ENCODE peak calls at places on chromosomes 7 and 10, in seven cellular contexts. One of them, this sample, is unnamed.
A peak's percentile ranks its signal among the peaks of the same experiment; 100 is the strongest.

GRCh38 chr10:131174211-131174565 is 137.3 kb downstream of the TCERG1L start:
- DNase-seq in ovary: no peak
- DNase-seq in transverse colon: no peak
- DNase-seq in tibial nerve: no peak
- DNase-seq in suprapubic skin: no peak
- DNase-seq in stomach: no peak
- DNase-seq in GM12878: no peak
- DNase-seq in this sample: peak; percentile 54

GRCh38 chr10:3977761-3978160 is 192.8 kb upstream of the KLF6 start:
- DNase-seq in ovary: no peak
- DNase-seq in transverse colon: no peak
- DNase-seq in tibial nerve: no peak
- DNase-seq in suprapubic skin: no peak
- DNase-seq in stomach: no peak
- DNase-seq in GM12878: no peak
- DNase-seq in this sample: no peak

GRCh38 chr7:151776876-151777510 is 99.9 kb downstream of the PRKAG2 start:
- DNase-seq in ovary: peak; percentile 13
- DNase-seq in transverse colon: no peak
- DNase-seq in tibial nerve: no peak
- DNase-seq in suprapubic skin: peak; percentile 46
- DNase-seq in stomach: no peak
- DNase-seq in GM12878: no peak
- DNase-seq in this sample: no peak

GRCh38 chr7:84629640-84630318 is 435.2 kb upstream of the SEMA3A start:
- DNase-seq in ovary: no peak
- DNase-seq in transverse colon: no peak
- DNase-seq in tibial nerve: no peak
- DNase-seq in suprapubic skin: no peak
- DNase-seq in stomach: no peak
- DNase-seq in GM12878: no peak
- DNase-seq in this sample: no peak

GRCh38 chr10:15808204-15808797 is 52.0 kb downstream of the MINDY3 start:
- DNase-seq in ovary: no peak
- DNase-seq in transverse colon: no peak
- DNase-seq in tibial nerve: no peak
- DNase-seq in suprapubic skin: no peak
- DNase-seq in stomach: no peak
- DNase-seq in GM12878: no peak
- DNase-seq in this sample: no peak

GRCh38 chr10:103544657-103545310 is 51.3 kb downstream of the NEURL1 start:
- DNase-seq in ovary: no peak
- DNase-seq in transverse colon: no peak
- DNase-seq in tibial nerve: no peak
- DNase-seq in suprapubic skin: peak; percentile 28
- DNase-seq in stomach: no peak
- DNase-seq in GM12878: no peak
- DNase-seq in this sample: no peak

GRCh38 chr10:122055252-122055651 is 66.3 kb downstream of the TACC2 start:
- DNase-seq in ovary: no peak
- DNase-seq in transverse colon: no peak
- DNase-seq in tibial nerve: no peak
- DNase-seq in suprapubic skin: no peak
- DNase-seq in stomach: no peak
- DNase-seq in GM12878: no peak
- DNase-seq in this sample: peak; percentile 8

GRCh38 chr10:3465406-3465891 is 292.9 kb upstream of the PITRM1 start:
- DNase-seq in ovary: no peak
- DNase-seq in transverse colon: peak; percentile 59
- DNase-seq in tibial nerve: no peak
- DNase-seq in suprapubic skin: no peak
- DNase-seq in stomach: no peak
- DNase-seq in GM12878: no peak
- DNase-seq in this sample: no peak

GRCh38 chr10:117563780-117564179 is 21.2 kb downstream of the EMX2 start:
- DNase-seq in ovary: no peak
- DNase-seq in transverse colon: no peak
- DNase-seq in tibial nerve: no peak
- DNase-seq in suprapubic skin: no peak
- DNase-seq in stomach: no peak
- DNase-seq in GM12878: no peak
- DNase-seq in this sample: no peak

GRCh38 chr10:15316877-15317464 is 54.1 kb downstream of the FAM171A1 start:
- DNase-seq in ovary: no peak
- DNase-seq in transverse colon: no peak
- DNase-seq in tibial nerve: no peak
- DNase-seq in suprapubic skin: no peak
- DNase-seq in stomach: no peak
- DNase-seq in GM12878: no peak
- DNase-seq in this sample: no peak

GRCh38 chr10:31724296-31724695 is 204.3 kb downstream of the ARHGAP12 start:
- DNase-seq in ovary: no peak
- DNase-seq in transverse colon: no peak
- DNase-seq in tibial nerve: no peak
- DNase-seq in suprapubic skin: no peak
- DNase-seq in stomach: no peak
- DNase-seq in GM12878: no peak
- DNase-seq in this sample: no peak

GRCh38 chr7:3670898-3671297 is 369.8 kb downstream of the SDK1 start:
- DNase-seq in ovary: no peak
- DNase-seq in transverse colon: no peak
- DNase-seq in tibial nerve: no peak
- DNase-seq in suprapubic skin: no peak
- DNase-seq in stomach: no peak
- DNase-seq in GM12878: no peak
- DNase-seq in this sample: no peak

GRCh38 chr7:351256-351655 is 61.3 kb downstream of the FOXL3 start:
- DNase-seq in ovary: no peak
- DNase-seq in transverse colon: no peak
- DNase-seq in tibial nerve: no peak
- DNase-seq in suprapubic skin: no peak
- DNase-seq in stomach: no peak
- DNase-seq in GM12878: no peak
- DNase-seq in this sample: no peak

GRCh38 chr7:132387596-132387995 is 188.7 kb downstream of the PLXNA4 start:
- DNase-seq in ovary: no peak
- DNase-seq in transverse colon: no peak
- DNase-seq in tibial nerve: no peak
- DNase-seq in suprapubic skin: no peak
- DNase-seq in stomach: no peak
- DNase-seq in GM12878: no peak
- DNase-seq in this sample: no peak

GRCh38 chr10:119412831-119413737 is 129.4 kb downstream of the RGS10 start:
- DNase-seq in ovary: no peak
- DNase-seq in transverse colon: no peak
- DNase-seq in tibial nerve: no peak
- DNase-seq in suprapubic skin: no peak
- DNase-seq in stomach: no peak
- DNase-seq in GM12878: no peak
- DNase-seq in this sample: no peak

GRCh38 chr10:88060762-88061161 is 197.3 kb downstream of the PTEN start:
- DNase-seq in ovary: no peak
- DNase-seq in transverse colon: no peak
- DNase-seq in tibial nerve: no peak
- DNase-seq in suprapubic skin: no peak
- DNase-seq in stomach: no peak
- DNase-seq in GM12878: no peak
- DNase-seq in this sample: no peak

GRCh38 chr7:2258661-2259365 is 16.8 kb downstream of the NUDT1 start:
- DNase-seq in ovary: no peak
- DNase-seq in transverse colon: no peak
- DNase-seq in tibial nerve: no peak
- DNase-seq in suprapubic skin: no peak
- DNase-seq in stomach: no peak
- DNase-seq in GM12878: peak; percentile 50
- DNase-seq in this sample: no peak

GRCh38 chr10:86759073-86759672 is 2.8 kb downstream of the BMPR1A start:
- DNase-seq in ovary: no peak
- DNase-seq in transverse colon: no peak
- DNase-seq in tibial nerve: no peak
- DNase-seq in suprapubic skin: no peak
- DNase-seq in stomach: no peak
- DNase-seq in GM12878: no peak
- DNase-seq in this sample: no peak

GRCh38 chr10:124155781-124156401 is 62.5 kb upstream of the CHST15 start:
- DNase-seq in ovary: peak; percentile 65
- DNase-seq in transverse colon: no peak
- DNase-seq in tibial nerve: no peak
- DNase-seq in suprapubic skin: peak; percentile 55
- DNase-seq in stomach: no peak
- DNase-seq in GM12878: no peak
- DNase-seq in this sample: peak; percentile 63
- TF ChIP-seq EP300 in ovary: no peak
- TF ChIP-seq EP300 in transverse colon: no peak
- TF ChIP-seq EP300 in tibial nerve: no peak
- TF ChIP-seq EP300 in suprapubic skin: no peak
- TF ChIP-seq EP300 in stomach: no peak
- TF ChIP-seq EP300 in GM12878: no peak
- TF ChIP-seq EP300 in this sample: no peak

GRCh38 chr10:129966831-129967578 is 2.9 kb upstream of the EBF3 start:
- DNase-seq in ovary: no peak
- DNase-seq in transverse colon: no peak
- DNase-seq in tibial nerve: no peak
- DNase-seq in suprapubic skin: no peak
- DNase-seq in stomach: no peak
- DNase-seq in GM12878: no peak
- DNase-seq in this sample: peak; percentile 52

GRCh38 chr10:129965418-129965793 is 1.3 kb upstream of the EBF3 start:
- DNase-seq in ovary: no peak
- DNase-seq in transverse colon: no peak
- DNase-seq in tibial nerve: no peak
- DNase-seq in suprapubic skin: no peak
- DNase-seq in stomach: no peak
- DNase-seq in GM12878: no peak
- DNase-seq in this sample: no peak

GRCh38 chr10:129965940-129966339 is 1.9 kb upstream of the EBF3 start:
- DNase-seq in ovary: no peak
- DNase-seq in transverse colon: no peak
- DNase-seq in tibial nerve: no peak
- DNase-seq in suprapubic skin: no peak
- DNase-seq in stomach: no peak
- DNase-seq in GM12878: no peak
- DNase-seq in this sample: no peak

GRCh38 chr10:129967579-129968019 is 3.5 kb upstream of the EBF3 start:
- DNase-seq in ovary: no peak
- DNase-seq in transverse colon: no peak
- DNase-seq in tibial nerve: no peak
- DNase-seq in suprapubic skin: no peak
- DNase-seq in stomach: no peak
- DNase-seq in GM12878: no peak
- DNase-seq in this sample: peak; percentile 48

DNA sequence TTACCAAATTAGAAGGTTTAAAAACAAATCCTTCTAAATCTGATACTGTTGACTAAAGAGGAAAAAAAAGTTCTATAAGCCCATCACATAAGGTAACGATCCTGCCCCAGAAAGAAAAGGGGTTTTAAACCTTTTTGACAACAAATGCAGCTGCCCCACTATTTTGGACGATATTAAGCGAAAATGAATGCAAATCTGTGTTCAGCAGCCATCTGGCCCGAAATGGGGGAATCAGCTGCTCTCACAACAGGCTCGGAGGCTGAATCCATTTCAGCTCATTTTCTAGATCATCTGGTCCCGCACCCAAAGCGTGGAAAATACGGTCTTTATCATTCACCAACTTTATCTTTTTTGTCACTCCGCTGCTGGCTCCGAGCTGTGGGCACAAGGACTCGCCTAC is 2.3 kb upstream of the EBF3 start:
- DNase-seq in ovary: no peak
- DNase-seq in transverse colon: no peak
- DNase-seq in tibial nerve: no peak
- DNase-seq in suprapubic skin: no peak
- DNase-seq in stomach: no peak
- DNase-seq in GM12878: no peak
- DNase-seq in this sample: peak; percentile 50
- H3K27me3 ChIP-seq in ovary: peaks cover 9% of the 10 kb centered on the region
- H3K27me3 ChIP-seq in transverse colon: peaks cover 98% of the 10 kb centered on the region
- H3K27me3 ChIP-seq in tibial nerve: no peaks in the 10 kb centered on the region
- H3K27me3 ChIP-seq in suprapubic skin: peaks cover 98% of the 10 kb centered on the region
- H3K27me3 ChIP-seq in stomach: peaks cover 100% of the 10 kb centered on the region
- H3K27me3 ChIP-seq in GM12878: peaks cover 31% of the 10 kb centered on the region
- H3K27me3 ChIP-seq in this sample: peaks cover 79% of the 10 kb centered on the region

DNA sequence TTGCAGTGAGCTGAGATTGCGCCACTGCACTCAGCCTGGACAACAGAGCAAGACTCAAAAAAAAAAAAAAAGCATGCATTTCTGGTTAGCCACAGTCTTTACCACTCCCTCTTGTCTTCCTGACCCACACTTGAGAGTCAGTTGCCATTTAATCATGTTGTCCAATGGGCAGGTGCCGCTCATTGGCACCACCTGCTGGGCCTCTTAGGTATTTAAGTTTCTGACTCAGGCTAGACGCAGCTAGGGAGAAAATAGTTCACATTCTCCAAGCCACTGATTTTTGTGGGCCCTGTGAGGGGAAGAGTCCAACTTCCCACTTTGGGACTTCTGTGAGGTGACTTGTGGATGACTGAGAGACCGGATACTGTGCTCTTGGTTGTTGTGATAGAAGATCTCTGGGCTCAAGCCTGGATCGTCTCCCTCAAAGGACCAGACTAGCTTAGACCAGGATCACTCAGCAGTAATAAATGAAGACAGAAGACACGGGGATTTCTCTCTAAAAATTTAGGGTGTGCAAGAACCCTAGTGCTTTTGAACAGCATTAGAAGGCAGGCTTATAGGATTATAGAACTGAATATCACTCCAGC is 26.8 kb upstream of the SORCS3 start:
- DNase-seq in ovary: no peak
- DNase-seq in transverse colon: no peak
- DNase-seq in tibial nerve: no peak
- DNase-seq in suprapubic skin: no peak
- DNase-seq in stomach: no peak
- DNase-seq in GM12878: no peak
- DNase-seq in this sample: no peak
- TF ChIP-seq CTCF in ovary: no peak
- TF ChIP-seq CTCF in transverse colon: peak; percentile 29
- TF ChIP-seq CTCF in tibial nerve: no peak
- TF ChIP-seq CTCF in suprapubic skin: no peak
- TF ChIP-seq CTCF in stomach: peak; percentile 25
- TF ChIP-seq CTCF in GM12878: peak; percentile 56
- TF ChIP-seq CTCF in this sample: no peak

GRCh38 chr7:31892099-31892787 is 178.0 kb downstream of the PDE1C start:
- DNase-seq in ovary: no peak
- DNase-seq in transverse colon: no peak
- DNase-seq in tibial nerve: no peak
- DNase-seq in suprapubic skin: no peak
- DNase-seq in stomach: no peak
- DNase-seq in GM12878: peak; percentile 90
- DNase-seq in this sample: no peak

GRCh38 chr7:31890751-31891150 is 179.5 kb downstream of the PDE1C start:
- DNase-seq in ovary: no peak
- DNase-seq in transverse colon: no peak
- DNase-seq in tibial nerve: no peak
- DNase-seq in suprapubic skin: no peak
- DNase-seq in stomach: no peak
- DNase-seq in GM12878: no peak
- DNase-seq in this sample: no peak

GRCh38 chr7:31887006-31887405 is 183.2 kb downstream of the PDE1C start:
- DNase-seq in ovary: no peak
- DNase-seq in transverse colon: no peak
- DNase-seq in tibial nerve: no peak
- DNase-seq in suprapubic skin: no peak
- DNase-seq in stomach: no peak
- DNase-seq in GM12878: no peak
- DNase-seq in this sample: no peak

GRCh38 chr7:31893365-31893764 is 176.8 kb downstream of the PDE1C start:
- DNase-seq in ovary: no peak
- DNase-seq in transverse colon: no peak
- DNase-seq in tibial nerve: no peak
- DNase-seq in suprapubic skin: no peak
- DNase-seq in stomach: no peak
- DNase-seq in GM12878: no peak
- DNase-seq in this sample: no peak

GRCh38 chr7:31890198-31890597 is 180.0 kb downstream of the PDE1C start:
- DNase-seq in ovary: no peak
- DNase-seq in transverse colon: peak; percentile 12
- DNase-seq in tibial nerve: peak; percentile 63
- DNase-seq in suprapubic skin: no peak
- DNase-seq in stomach: no peak
- DNase-seq in GM12878: peak; percentile 39
- DNase-seq in this sample: peak; percentile 63
- TF ChIP-seq EP300 in ovary: no peak
- TF ChIP-seq EP300 in transverse colon: no peak
- TF ChIP-seq EP300 in tibial nerve: peak; percentile 73
- TF ChIP-seq EP300 in suprapubic skin: no peak
- TF ChIP-seq EP300 in stomach: no peak
- TF ChIP-seq EP300 in GM12878: no peak
- TF ChIP-seq EP300 in this sample: no peak

This sample was measured in sigmoid colon.